ENCODE peak calls at places on chromosomes 3 and 15, in ten cellular contexts. A is stromal cell of bone marrow; R is heart left ventricle; Q is GM12891; L is amniotic stem cell; F is HEK293T; N is stimulated activated CD8-positive, alpha-beta memory T cell treated with anti-CD3 and anti-CD28 coated beads, Interleukin-2, amount 100 ng/mL, for 1 hour; W is brain pericyte; O is activated CD4-positive, alpha-beta T cell treated with anti-CD3 and anti-CD28 coated beads, Interleukin-2, amount 50 U/mL, for 1 hour; S is stimulated activated CD4-positive, alpha-beta T cell treated with anti-CD3 and anti-CD28 coated beads, Interleukin-15, amount 100 ng/mL, for 1 hour. P is an unnamed sample.

GRCh38 chr3:81989773-81990172 is 228.3 kb upstream of the GBE1 start:
- DNase-seq in S (no peak), A (no peak), W (no peak), N (no peak), L (no peak), F (no peak), Q (no peak), R (no peak), O (no peak), P (no peak)

GRCh38 chr15:73873889-73874511 is 636 bp downstream of the TBC1D21 start:
- DNase-seq in Q (no peak), R (no peak), N (no peak), F (peak; percentile 42), W (peak; percentile 22), L (peak; percentile 23), O (no peak), A (peak; percentile 42), S (no peak), P (peak; percentile 41)

GRCh38 chr3:83033123-83033522 is 1271.7 kb upstream of the GBE1 start:
- DNase-seq in N (no peak), F (no peak), S (no peak), A (no peak), L (no peak), W (no peak), O (no peak), Q (no peak), R (no peak), P (no peak)

GRCh38 chr15:95439812-95440380 is 890.6 kb upstream of the NR2F2 start:
- DNase-seq in W (no peak), S (no peak), O (no peak), A (no peak), F (no peak), R (no peak), N (no peak), Q (no peak), L (no peak), P (no peak)

GRCh38 chr3:51819709-51820406 is 40.8 kb upstream of the IQCF6 start:
- DNase-seq in N (no peak), S (no peak), L (no peak), O (no peak), Q (no peak), F (peak; percentile 59), W (no peak), R (no peak), A (no peak), P (no peak)

GRCh38 chr3:16102905-16103364 is 71.5 kb upstream of the GALNT15 start:
- DNase-seq in L (no peak), R (no peak), N (no peak), A (peak; percentile 87), Q (no peak), F (no peak), O (no peak), W (no peak), S (no peak), P (no peak)

GRCh38 chr15:35663956-35664355 is 118.0 kb upstream of the DPH6 start:
- DNase-seq in W (no peak), A (no peak), S (no peak), O (no peak), R (no peak), F (no peak), N (no peak), Q (no peak), L (no peak), P (no peak)

GRCh38 chr15:90829942-90830440 is 38.4 kb upstream of the FURIN start:
- DNase-seq in W (no peak), A (no peak), F (no peak), Q (no peak), N (no peak), L (no peak), R (no peak), O (no peak), S (no peak), P (no peak)

GRCh38 chr15:63250312-63250965 is 27.0 kb upstream of the APH1B start:
- DNase-seq in N (no peak), Q (no peak), A (peak; percentile 93), F (no peak), L (peak; percentile 69), S (no peak), R (no peak), W (no peak), O (no peak), P (no peak)

GRCh38 chr3:8143186-8143585 is 358.4 kb upstream of the LMCD1 start:
- DNase-seq in S (no peak), W (no peak), N (no peak), A (peak; percentile 15), F (no peak), L (no peak), Q (no peak), R (no peak), O (no peak), P (no peak)

GRCh38 chr3:169342652-169343051 is 320.9 kb downstream of the MECOM start:
- DNase-seq in N (no peak), O (no peak), W (no peak), F (no peak), L (no peak), S (no peak), Q (no peak), R (no peak), A (no peak), P (no peak)

GRCh38 chr3:127615631-127616305 is 13.2 kb upstream of the PODXL2 start:
- DNase-seq in O (no peak), W (no peak), N (no peak), A (no peak), S (no peak), L (no peak), F (no peak), R (no peak), Q (no peak), P (no peak)

GRCh38 chr3:126252373-126252772 is 72.0 kb upstream of the ALDH1L1 start:
- DNase-seq in L (no peak), W (no peak), F (no peak), A (no peak), S (no peak), Q (no peak), N (no peak), O (no peak), R (no peak), P (no peak)

GRCh38 chr3:50265988-50266387 is 3.0 kb upstream of the SEMA3B start:
- DNase-seq in N (no peak), F (no peak), Q (no peak), L (no peak), S (no peak), A (no peak), W (no peak), O (no peak), R (no peak), P (no peak)

GRCh38 chr15:92843819-92844218 is 56.3 kb upstream of the CHD2 start:
- DNase-seq in S (no peak), L (no peak), A (no peak), Q (no peak), W (no peak), O (peak; percentile 23), R (no peak), F (no peak), N (no peak), P (no peak)

GRCh38 chr15:59174161-59174845 is 32.3 kb upstream of the LDHAL6B start:
- DNase-seq in W (no peak), L (no peak), A (no peak), N (no peak), S (no peak), Q (no peak), R (no peak), O (no peak), F (no peak), P (no peak)

GRCh38 chr3:196207833-196208607 is 3.2 kb downstream of the ZDHHC19 start:
- DNase-seq in W (no peak), O (peak; percentile 63), N (peak; percentile 53), A (no peak), Q (peak; percentile 75), S (no peak), F (no peak), L (no peak), R (peak; percentile 66), P (no peak)

GRCh38 chr15:45457215-45457614 is 65.3 kb downstream of the SLC30A4 start:
- DNase-seq in A (no peak), R (no peak), W (no peak), N (no peak), F (no peak), O (no peak), Q (no peak), L (no peak), S (no peak), P (no peak)

GRCh38 chr3:126014252-126014651 is 45.3 kb downstream of the ROPN1B start:
- DNase-seq in F (no peak), W (peak; percentile 11), N (no peak), O (no peak), A (peak; percentile 56), L (no peak), S (no peak), R (no peak), Q (no peak), P (no peak)

GRCh38 chr3:122987231-122987630 is 40.3 kb downstream of the SEMA5B start:
- DNase-seq in R (no peak), O (no peak), N (no peak), Q (no peak), A (no peak), W (no peak), L (no peak), S (no peak), F (no peak), P (no peak)

GRCh38 chr15:43510230-43511011 is 7.0 kb upstream of the MAP1A start:
- DNase-seq in F (peak; percentile 92), A (peak; percentile 98), S (peak; percentile 92), L (peak; percentile 87), O (peak; percentile 94), Q (peak; percentile 95), W (peak; percentile 95), R (peak; percentile 99), N (peak; percentile 93), P (peak; percentile 95)

GRCh38 chr15:51401872-51402517 is 60.5 kb downstream of the GLDN start:
- DNase-seq in L (no peak), Q (peak; percentile 29), S (no peak), O (no peak), F (peak; percentile 66), W (no peak), N (no peak), R (peak; percentile 71), A (peak; percentile 16), P (no peak)

GRCh38 chr15:87575896-87576295 is 680.6 kb downstream of the NTRK3 start:
- DNase-seq in O (no peak), Q (no peak), R (no peak), W (no peak), F (no peak), N (no peak), S (no peak), L (no peak), A (no peak), P (no peak)

GRCh38 chr3:110789315-110789714 is 282.3 kb upstream of the NECTIN3 start:
- DNase-seq in A (no peak), W (no peak), F (no peak), S (no peak), R (no peak), N (no peak), O (no peak), L (no peak), Q (no peak), P (no peak)

GRCh38 chr15:69154026-69154425 is 6.4 kb upstream of the GLCE start:
- DNase-seq in N (no peak), S (no peak), R (no peak), L (no peak), F (no peak), Q (no peak), O (no peak), A (no peak), W (no peak), P (no peak)

GRCh38 chr15:49982586-49982985 is 136.4 kb downstream of the ATP8B4 start:
- DNase-seq in O (no peak), A (no peak), S (no peak), L (no peak), Q (no peak), F (no peak), R (no peak), W (no peak), N (no peak), P (no peak)

GRCh38 chr15:52483712-52484111 is 45.0 kb downstream of the MYO5A start:
- DNase-seq in F (no peak), S (no peak), Q (no peak), L (no peak), W (no peak), N (no peak), A (peak; percentile 56), O (no peak), R (no peak), P (peak; percentile 33)

GRCh38 chr3:77795013-77795412 is 755.1 kb downstream of the ROBO2 start:
- DNase-seq in F (no peak), R (no peak), L (no peak), O (no peak), N (no peak), A (no peak), S (no peak), Q (no peak), W (no peak), P (no peak)

P was measured in smooth muscle cell of the brain vasculature.